ENCODE peak calls at places on chromosomes 12 and 14, in nine cellular contexts. H is upper lobe of right lung, W is A549, M is osteoblast, Z is prostate gland, J is psoas muscle, E is neural progenitor cell, U is body of pancreas, I is pancreas. P is an unnamed sample. For H3K9me3, the result is how much of the 10 kb centered on the place peaks cover.

GRCh38 chr12:14930299-14930698 is 8.0 kb downstream of the ERP27 start:
- DNase-seq in H (no peak), W (no peak), M (no peak), Z (no peak), J (no peak), E (no peak), U (no peak), I (no peak), P (no peak)

GRCh38 chr14:32382704-32383103 is 53.6 kb downstream of the AKAP6 start:
- DNase-seq in H (no peak), W (peak), M (no peak), Z (no peak), J (no peak), E (peak), U (no peak), I (no peak), P (peak)

GRCh38 chr14:96080571-96080970 is 41.4 kb downstream of the C14orf132 start:
- DNase-seq in H (no peak), W (no peak), M (no peak), Z (no peak), J (no peak), E (no peak), U (no peak), I (no peak), P (no peak)

GRCh38 chr14:34113051-34113511 is 162.2 kb upstream of the EGLN3 start:
- DNase-seq in H (no peak), W (peak), M (no peak), Z (peak), J (no peak), E (no peak), U (no peak), I (no peak), P (no peak)

GRCh38 chr12:108745641-108746040 is 14.3 kb upstream of the CORO1C start:
- DNase-seq in H (no peak), W (no peak), M (no peak), Z (no peak), J (no peak), E (no peak), U (no peak), I (no peak), P (peak)

GRCh38 chr12:128245106-128245505 is 21.9 kb upstream of the TMEM132C start:
- DNase-seq in H (no peak), W (no peak), M (no peak), Z (no peak), J (no peak), E (no peak), U (no peak), I (no peak), P (no peak)

GRCh38 chr12:1777798-1778197 is 42.6 kb upstream of the LRTM2 start:
- DNase-seq in H (no peak), W (no peak), M (no peak), Z (no peak), J (no peak), E (no peak), U (no peak), I (no peak), P (no peak)

GRCh38 chr12:117538926-117539325 is 177.5 kb upstream of the NOS1 start:
- DNase-seq in H (no peak), W (no peak), M (peak), Z (no peak), J (no peak), E (no peak), U (no peak), I (no peak), P (no peak)

GRCh38 chr12:1812650-1813302 is 7.6 kb upstream of the LRTM2 start:
- DNase-seq in H (no peak), W (no peak), M (no peak), Z (no peak), J (no peak), E (no peak), U (no peak), I (peak), P (no peak)

GRCh38 chr12:94042321-94042720 is 106.1 kb upstream of the PLXNC1 start:
- DNase-seq in H (no peak), W (no peak), M (no peak), Z (no peak), J (no peak), E (peak), U (no peak), I (no peak), P (no peak)

GRCh38 chr14:101072945-101073597 is 169.5 kb upstream of the RTL1 start:
- DNase-seq in H (peak), W (peak), M (peak), Z (peak), J (peak), E (peak), U (no peak), I (peak), P (peak)

GRCh38 chr12:111444706-111445310 is 39.1 kb downstream of the SH2B3 start:
- DNase-seq in H (peak), W (no peak), M (peak), Z (no peak), J (peak), E (peak), U (peak), I (peak), P (peak)

GRCh38 chr12:28130625-28131598 is 59.3 kb upstream of the CCDC91 start:
- DNase-seq in H (no peak), W (peak), M (peak), Z (no peak), J (peak), E (no peak), U (no peak), I (no peak), P (no peak)

GRCh38 chr14:100889641-100890040 is 13.9 kb downstream of the RTL1 start:
- DNase-seq in H (peak), W (no peak), M (peak), Z (no peak), J (no peak), E (no peak), U (no peak), I (no peak), P (no peak)

GRCh38 chr12:2574536-2574935 is 220.2 kb upstream of the FKBP4 start:
- DNase-seq in H (peak), W (no peak), M (no peak), Z (no peak), J (no peak), E (no peak), U (no peak), I (no peak), P (no peak)

DNA sequence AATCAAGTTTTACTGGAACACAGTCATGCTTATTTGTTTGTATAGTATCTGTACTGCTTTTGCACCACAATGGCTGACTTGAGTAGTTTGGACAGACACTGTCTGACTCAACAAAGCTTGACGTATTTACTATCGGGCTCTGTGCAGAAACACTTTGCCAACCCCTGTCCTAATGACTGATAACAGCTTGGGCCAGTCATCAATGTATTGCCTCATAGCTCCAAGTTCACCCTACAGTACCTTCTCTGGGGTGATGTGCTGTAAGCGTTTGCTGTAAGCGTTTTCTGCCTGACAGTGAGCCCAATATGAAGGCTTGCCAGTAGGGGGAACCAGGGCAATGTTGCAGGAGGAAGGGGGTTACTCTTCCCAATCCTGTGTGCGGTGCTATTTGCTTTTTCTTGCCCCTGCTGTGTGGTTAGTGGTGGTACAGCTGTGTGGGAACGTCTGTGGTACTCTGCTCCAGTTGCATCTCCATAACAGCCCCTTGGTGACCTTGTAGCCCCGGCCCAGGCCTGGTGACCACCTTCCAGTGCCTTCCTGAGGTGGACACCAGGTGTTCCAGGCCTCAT is 5.4 kb upstream of the CCDC177 start:
- DNase-seq in H (no peak), W (peak), M (peak), Z (no peak), J (no peak), E (peak), U (no peak), I (no peak), P (peak)
- TF ChIP-seq CTCF in H (peak), W (peak), M (peak), Z (peak), J (peak), E (peak), U (no peak), I (no peak), P (peak)

GRCh38 chr14:22551597-22551982 is 37.4 kb downstream of the DAD1 start:
- DNase-seq in H (no peak), W (no peak), M (peak), Z (no peak), J (no peak), E (no peak), U (no peak), I (no peak), P (no peak)
- H3K4me3 ChIP-seq in H (no peak), W (no peak), M (no peak), Z (no peak), J (no peak), E (no peak), U (no peak), I (no peak), P (no peak)

GRCh38 chr14:105899657-105900397 is 373.4 kb downstream of the TMEM121 start:
- DNase-seq in H (no peak), W (no peak), M (peak), Z (no peak), J (no peak), E (no peak), U (no peak), I (peak), P (no peak)
- H3K9me3 ChIP-seq in H (under half), W (under half), M (under half), Z (under half), J (under half), E (under half), U (under half), I (under half), P (under half)

DNA sequence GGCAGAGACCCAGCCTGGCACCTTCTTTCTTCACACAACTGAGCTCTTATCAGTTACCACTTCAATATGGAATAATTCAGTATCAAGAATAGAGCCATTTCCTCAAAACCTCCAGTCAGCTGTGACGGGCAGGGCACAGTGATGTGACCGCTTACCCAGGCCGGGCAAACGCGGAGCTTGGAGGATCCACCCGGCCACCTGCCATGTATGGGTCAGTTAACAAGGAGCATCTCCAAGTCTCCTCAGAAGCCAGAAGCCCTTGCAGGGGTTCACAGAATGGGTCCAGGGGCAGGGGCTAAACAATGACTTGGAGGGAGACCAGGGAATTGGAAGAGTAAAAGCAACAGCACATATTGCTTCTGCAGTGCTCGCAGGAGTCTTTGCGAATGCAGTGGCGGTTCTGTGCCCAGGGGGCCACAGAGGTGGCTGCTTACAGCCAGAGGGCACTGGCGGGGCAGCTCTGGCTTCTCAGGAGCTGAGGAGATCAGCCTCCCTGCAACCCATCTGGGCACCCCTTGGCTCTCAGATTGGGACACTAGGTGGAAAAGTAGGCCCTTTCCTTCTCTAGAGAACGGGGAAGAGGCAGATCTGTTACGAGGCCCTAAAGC is 162.3 kb downstream of the CALM1 start:
- DNase-seq in H (no peak), W (no peak), M (peak), Z (no peak), J (no peak), E (no peak), U (no peak), I (no peak), P (no peak)
- TF ChIP-seq CTCF in H (no peak), W (no peak), M (no peak), Z (no peak), J (no peak), E (no peak), U (no peak), I (no peak), P (no peak)

GRCh38 chr12:116456307-116456641 is 102.9 kb upstream of the MAP1LC3B2 start:
- DNase-seq in H (no peak), W (no peak), M (peak), Z (no peak), J (no peak), E (no peak), U (no peak), I (no peak), P (no peak)
- H3K4me3 ChIP-seq in H (no peak), W (no peak), M (peak), Z (no peak), J (no peak), E (no peak), U (no peak), I (no peak), P (no peak)

GRCh38 chr14:81952917-81953316 is 419.3 kb upstream of the SEL1L start:
- DNase-seq in H (peak), W (no peak), M (no peak), Z (no peak), J (no peak), E (no peak), U (no peak), I (peak), P (no peak)

GRCh38 chr14:81953419-81953818 is 419.8 kb upstream of the SEL1L start:
- DNase-seq in H (no peak), W (no peak), M (no peak), Z (no peak), J (no peak), E (peak), U (no peak), I (no peak), P (no peak)

DNA sequence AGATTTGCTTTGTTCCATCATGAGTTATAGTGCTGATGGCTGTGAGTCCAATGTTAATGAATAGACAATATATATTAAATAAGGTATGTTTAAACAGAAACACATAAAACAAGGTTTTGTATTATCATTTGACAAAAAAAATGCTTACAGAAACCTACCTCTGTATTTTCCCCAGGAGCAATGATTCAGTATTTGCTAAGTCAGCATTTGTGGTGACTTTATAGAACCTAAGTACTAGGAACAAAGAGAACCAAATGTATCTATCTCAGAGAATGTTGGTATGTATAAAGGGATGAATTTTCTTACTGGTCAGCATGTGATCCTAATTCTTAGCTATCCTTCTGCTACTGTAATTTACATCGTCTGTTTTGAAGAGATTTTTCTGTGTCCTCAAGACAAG is 421.5 kb upstream of the SEL1L start:
- DNase-seq in H (no peak), W (no peak), M (no peak), Z (no peak), J (no peak), E (no peak), U (no peak), I (no peak), P (no peak)
- H3K9me3 ChIP-seq in H (under half), W (under half), M (under half), Z (under half), J (under half), E (under half), U (under half), I (under half), P (under half)

DNA sequence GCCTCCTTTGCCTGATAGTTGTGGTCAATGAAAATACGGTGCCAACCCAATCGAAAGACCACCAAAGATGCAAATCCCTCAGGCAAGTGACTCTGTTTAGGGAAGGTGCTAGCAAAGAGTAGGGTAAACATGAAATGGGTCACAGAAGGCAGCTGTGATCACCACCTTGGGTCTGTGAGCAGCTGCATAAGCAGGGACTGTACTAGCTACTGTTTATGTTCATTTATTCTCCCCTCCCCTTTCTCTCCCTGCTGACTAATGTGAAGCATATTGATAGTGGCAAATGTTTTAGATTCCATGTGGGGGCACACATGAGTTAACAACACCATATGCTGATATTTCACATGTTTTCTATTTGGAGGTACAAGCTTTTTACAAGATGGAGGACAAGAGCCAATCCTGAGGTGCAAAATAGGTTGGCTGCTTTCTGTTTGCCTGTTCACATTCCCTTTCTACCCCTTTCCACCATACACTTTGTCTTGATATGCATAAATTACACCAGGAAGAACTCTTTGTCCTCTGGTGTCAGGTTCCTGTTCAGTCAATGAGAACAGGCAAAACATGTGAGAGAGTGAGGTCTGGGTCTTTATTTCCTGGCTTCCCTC is 71.1 kb downstream of the AVPR1A start:
- DNase-seq in H (no peak), W (no peak), M (no peak), Z (no peak), J (no peak), E (no peak), U (no peak), I (no peak), P (no peak)
- TF ChIP-seq CTCF in H (no peak), W (no peak), M (no peak), Z (no peak), J (no peak), E (no peak), U (no peak), I (no peak), P (no peak)

GRCh38 chr12:47075192-47076084 is 4.0 kb upstream of the PCED1B start:
- DNase-seq in H (no peak), W (peak), M (no peak), Z (no peak), J (no peak), E (no peak), U (no peak), I (no peak), P (no peak)
- H3K4me3 ChIP-seq in H (no peak), W (peak), M (no peak), Z (no peak), J (no peak), E (no peak), U (no peak), I (no peak), P (no peak)

GRCh38 chr12:79563021-79563739 is 127.6 kb downstream of the PAWR start:
- DNase-seq in H (no peak), W (no peak), M (peak), Z (no peak), J (no peak), E (no peak), U (no peak), I (no peak), P (no peak)
- H3K9me3 ChIP-seq in H (under half), W (under half), M (under half), Z (under half), J (under half), E (under half), U (under half), I (under half), P (under half)

GRCh38 chr12:54725233-54725843 is 77.2 kb upstream of the DCD start:
- DNase-seq in H (no peak), W (peak), M (no peak), Z (no peak), J (no peak), E (peak), U (no peak), I (no peak), P (no peak)
- TF ChIP-seq CTCF in H (peak), W (peak), M (peak), Z (peak), J (no peak), E (peak), U (peak), I (peak), P (peak)

P was measured in BE2C.